ENCODE peak calls at places on chromosomes 7 and 10, in four cellular contexts. J is adrenal gland, A is hypothalamus, H is lung. V is an unnamed sample.

GRCh38 chr7:137999496-138000080 is 2.3 kb downstream of the CREB3L2 start:
- DNase-seq in J (no peak), A (no peak), H (no peak), V (no peak)

GRCh38 chr7:27367930-27368549 is 125.4 kb downstream of the EVX1 start:
- DNase-seq in J (no peak), H (no peak), A (no peak), V (no peak)

GRCh38 chr7:149828357-149829309 is 9.5 kb upstream of the ZNF862 start:
- DNase-seq in A (no peak), H (no peak), J (no peak), V (no peak)

GRCh38 chr7:94314526-94314925 is 80.2 kb upstream of the COL1A2 start:
- DNase-seq in A (no peak), J (no peak), H (no peak), V (no peak)

GRCh38 chr10:44696496-44696895 is 214.6 kb upstream of the TMEM72 start:
- DNase-seq in J (no peak), A (no peak), H (no peak), V (no peak)

GRCh38 chr10:71638087-71638576 is 81.4 kb downstream of the C10orf105 start:
- DNase-seq in H (peak; percentile 66), A (no peak), J (peak; percentile 66), V (peak; percentile 60)

GRCh38 chr10:101694674-101695403 is at the start of gene FBXW4:
- DNase-seq in A (peak; percentile 28), J (peak; percentile 65), H (peak; percentile 59), V (no peak)

GRCh38 chr7:36810032-36810431 is 85.7 kb upstream of the AOAH start:
- DNase-seq in H (no peak), J (no peak), A (no peak), V (no peak)

GRCh38 chr7:26449175-26450165 is 157.8 kb downstream of the SNX10 start:
- DNase-seq in A (no peak), J (no peak), H (no peak), V (no peak)

GRCh38 chr10:6069101-6069931 is 7.1 kb upstream of the IL2RA start:
- DNase-seq in H (no peak), A (no peak), J (no peak), V (no peak)

GRCh38 chr7:154672659-154673415 is 330.1 kb downstream of the PAXIP1 start:
- DNase-seq in H (no peak), J (no peak), A (no peak), V (no peak)

GRCh38 chr7:123643495-123644428 is 11.9 kb upstream of the LMOD2 start:
- DNase-seq in A (no peak), J (peak; percentile 92), H (no peak), V (no peak)

GRCh38 chr7:82594665-82595064 is 151.1 kb upstream of the CACNA2D1 start:
- DNase-seq in A (no peak), J (no peak), H (no peak), V (no peak)

GRCh38 chr7:151731022-151731441 is 145.9 kb downstream of the PRKAG2 start:
- DNase-seq in H (no peak), J (no peak), A (no peak), V (no peak)

GRCh38 chr7:2738110-2738509 is 50.1 kb downstream of the AMZ1 start:
- DNase-seq in J (peak; percentile 79), A (no peak), H (no peak), V (peak; percentile 78)

GRCh38 chr10:22372922-22373321 is 27.6 kb downstream of the SPAG6 start:
- DNase-seq in J (no peak), H (no peak), A (no peak), V (no peak)

GRCh38 chr10:62805139-62806092 is 896 bp downstream of the ADO start:
- DNase-seq in A (no peak), H (peak; percentile 30), J (peak; percentile 72), V (no peak)

GRCh38 chr7:79923953-79924352 is 210.7 kb upstream of the GNAI1 start:
- DNase-seq in J (no peak), H (no peak), A (no peak), V (no peak)

GRCh38 chr7:102111063-102111757 is 175.5 kb upstream of the SH2B2 start:
- DNase-seq in H (no peak), J (no peak), A (no peak), V (no peak)

GRCh38 chr10:97882142-97883091 is 32.8 kb downstream of the GOLGA7B start:
- DNase-seq in H (peak; percentile 49), A (no peak), J (peak; percentile 63), V (no peak)

GRCh38 chr10:71201921-71202713 is 10.3 kb upstream of the UNC5B start:
- DNase-seq in J (no peak), A (no peak), H (no peak), V (no peak)

V was measured in right atrium auricular region.